ENCODE peak calls at places on chromosomes 16 and 17, in nine cellular contexts. H, V, W, Y, J, Z, Q, I and C are unnamed samples.
A peak's percentile ranks its signal among the peaks of the same experiment; 100 is the strongest.

GRCh38 chr17:74810699-74811485 is 34.7 kb upstream of the NAT9 start:
- DNase-seq in Q (no peak), Y (no peak), V (no peak), I (no peak), W (no peak), Z (no peak), H (no peak), J (no peak), C (no peak)

GRCh38 chr17:58364270-58364942 is 12.4 kb upstream of the SUPT4H1 start:
- DNase-seq in Q (no peak), H (no peak), Z (peak; percentile 75), J (no peak), W (no peak), I (peak; percentile 72), Y (no peak), V (no peak), C (no peak)

GRCh38 chr16:3266873-3267537 is 10.6 kb upstream of the MEFV start:
- DNase-seq in W (peak; percentile 67), H (peak; percentile 16), J (peak; percentile 21), Z (no peak), Q (peak; percentile 43), I (peak; percentile 26), V (no peak), Y (no peak), C (no peak)

GRCh38 chr16:80718480-80719220 is 85.7 kb downstream of the CDYL2 start:
- DNase-seq in Z (no peak), J (peak; percentile 91), H (no peak), W (no peak), Q (no peak), Y (no peak), V (no peak), I (peak; percentile 25), C (no peak)

GRCh38 chr16:69561901-69562300 is 3.9 kb upstream of the NFAT5 start:
- DNase-seq in H (no peak), I (no peak), Q (no peak), Z (no peak), J (no peak), W (no peak), Y (no peak), V (no peak), C (no peak)

GRCh38 chr16:51526622-51527021 is 375.6 kb upstream of the SALL1 start:
- DNase-seq in Y (no peak), H (no peak), W (no peak), Z (no peak), V (no peak), Q (no peak), J (no peak), I (no peak), C (no peak)

GRCh38 chr17:44738214-44738906 is 20.4 kb upstream of the ADAM11 start:
- DNase-seq in Q (no peak), J (no peak), I (peak; percentile 26), Y (no peak), W (no peak), V (no peak), Z (no peak), H (no peak), C (no peak)

GRCh38 chr16:87463722-87464690 is 28.8 kb downstream of the ZCCHC14 start:
- DNase-seq in I (no peak), H (peak; percentile 9), Z (no peak), V (peak; percentile 48), Q (no peak), W (no peak), Y (peak; percentile 44), J (peak; percentile 66), C (no peak)

GRCh38 chr17:62882878-62883277 is 74.8 kb upstream of the MARCHF10 start:
- DNase-seq in H (no peak), Z (no peak), Q (no peak), V (no peak), J (peak; percentile 12), W (no peak), Y (no peak), I (no peak), C (no peak)

GRCh38 chr16:75296606-75297005 is 45.2 kb upstream of the BCAR1 start:
- DNase-seq in Z (no peak), J (peak; percentile 83), I (no peak), Q (no peak), W (peak; percentile 63), H (no peak), Y (no peak), V (peak; percentile 59), C (no peak)

GRCh38 chr16:87129771-87130170 is 187.4 kb downstream of the C16orf95 start:
- DNase-seq in Z (no peak), I (peak; percentile 74), Q (no peak), Y (peak; percentile 19), V (no peak), W (no peak), H (no peak), J (no peak), C (no peak)

GRCh38 chr17:26818736-26819135 is 475.2 kb upstream of the WSB1 start:
- DNase-seq in Z (no peak), Y (no peak), J (no peak), W (no peak), V (no peak), H (no peak), I (peak; percentile 35), Q (no peak), C (no peak)
- H3K9me3 ChIP-seq in Z (peaks cover 97% of the 10 kb centered on the region), Y (peaks cover 6% of the 10 kb centered on the region), J (no peaks in the 10 kb centered on the region), W (peaks cover 8% of the 10 kb centered on the region), V (no peaks in the 10 kb centered on the region), H (peaks cover 79% of the 10 kb centered on the region), I (peaks cover 80% of the 10 kb centered on the region), Q (peaks cover 64% of the 10 kb centered on the region), C (peaks cover 36% of the 10 kb centered on the region)

GRCh38 chr16:22337045-22337444 is 37.4 kb downstream of the CDR2 start:
- DNase-seq in I (no peak), Q (no peak), W (no peak), H (no peak), V (no peak), J (no peak), Y (no peak), Z (no peak), C (no peak)

GRCh38 chr16:22335668-22336246 is 38.5 kb downstream of the POLR3E start:
- DNase-seq in W (no peak), J (no peak), Q (no peak), Y (no peak), Z (no peak), I (no peak), V (no peak), H (no peak), C (no peak)

GRCh38 chr16:22337849-22338248 is 36.6 kb downstream of the CDR2 start:
- DNase-seq in W (no peak), Q (no peak), H (no peak), Y (no peak), V (no peak), I (no peak), Z (no peak), J (no peak), C (no peak)

GRCh38 chr16:22333457-22333994 is 36.3 kb downstream of the POLR3E start:
- DNase-seq in Y (peak; percentile 27), Q (no peak), W (no peak), I (no peak), V (no peak), Z (no peak), H (no peak), J (peak; percentile 43), C (no peak)

GRCh38 chr16:22336581-22336980 is 37.8 kb downstream of the CDR2 start:
- DNase-seq in Q (no peak), I (no peak), Z (no peak), W (no peak), H (no peak), Y (no peak), V (no peak), J (no peak), C (no peak)
- H3K9me3 ChIP-seq in Q (peaks cover 45% of the 10 kb centered on the region), I (peaks cover 5% of the 10 kb centered on the region), Z (peaks cover 14% of the 10 kb centered on the region), W (peaks cover 9% of the 10 kb centered on the region), H (peaks cover 18% of the 10 kb centered on the region), Y (peaks cover 19% of the 10 kb centered on the region), V (no peaks in the 10 kb centered on the region), J (no peaks in the 10 kb centered on the region), C (peaks cover 18% of the 10 kb centered on the region)

DNA sequence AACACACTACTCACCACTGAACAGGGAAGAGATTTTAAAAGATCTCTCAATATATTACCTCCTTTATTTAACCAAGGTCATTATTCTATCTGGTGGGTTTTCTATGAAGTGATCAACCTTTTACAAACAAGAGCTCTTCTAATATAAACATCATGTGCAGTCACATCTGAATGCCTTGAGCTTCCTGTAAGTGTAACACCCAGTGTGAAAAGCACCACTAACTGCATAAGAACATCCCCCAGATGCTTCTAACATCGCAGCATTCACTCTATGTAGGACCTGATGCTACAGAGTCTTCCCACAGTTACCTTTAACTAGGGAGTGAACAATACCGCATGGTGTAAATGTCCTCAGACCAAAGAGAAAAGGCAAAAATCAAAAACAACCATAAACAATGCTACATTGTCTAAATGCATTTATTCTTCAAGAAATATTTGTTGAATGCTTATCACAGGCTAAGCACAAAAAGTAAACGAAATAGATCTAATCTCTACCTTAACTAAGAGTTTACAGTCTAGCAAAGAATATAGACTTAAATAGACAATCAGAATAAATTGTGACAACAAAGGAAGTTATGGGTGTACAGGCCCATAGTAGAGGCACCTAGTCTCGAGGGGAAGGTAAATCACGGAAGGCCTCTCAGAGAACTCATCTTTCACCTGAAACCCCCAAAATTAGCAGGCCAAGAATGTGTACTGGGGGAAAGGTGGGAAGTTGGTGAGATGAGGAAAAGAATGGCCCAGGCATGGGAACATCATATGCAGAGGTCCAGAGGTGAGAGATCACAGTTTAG is 16.2 kb downstream of the SKAP1 start:
- DNase-seq in Y (no peak), Q (no peak), V (no peak), I (no peak), Z (no peak), J (no peak), H (no peak), W (no peak), C (no peak)
- H3K9me3 ChIP-seq in Y (no peaks in the 10 kb centered on the region), Q (no peaks in the 10 kb centered on the region), V (no peaks in the 10 kb centered on the region), I (no peaks in the 10 kb centered on the region), Z (no peaks in the 10 kb centered on the region), J (no peaks in the 10 kb centered on the region), H (no peaks in the 10 kb centered on the region), W (no peaks in the 10 kb centered on the region), C (no peaks in the 10 kb centered on the region)

DNA sequence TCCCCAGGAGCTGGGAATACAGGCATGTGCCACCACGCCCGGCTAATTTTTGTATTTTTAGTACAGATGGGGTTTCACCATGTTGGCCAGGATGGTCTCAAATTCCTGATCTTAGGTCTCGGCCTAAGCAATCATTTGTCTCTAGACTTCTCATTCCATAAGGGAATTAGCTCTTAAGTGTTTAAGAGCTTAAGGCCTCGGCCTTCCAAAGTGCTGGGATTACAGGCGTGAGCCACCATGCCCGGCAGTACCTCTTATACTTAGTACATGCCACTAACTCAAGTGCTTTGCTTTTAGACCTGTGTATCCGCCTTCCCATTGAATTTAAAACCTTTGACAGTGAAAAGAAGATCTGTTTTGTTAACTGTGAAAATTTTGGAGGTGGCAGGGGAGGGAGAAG is 16.6 kb upstream of the IL21R start:
- DNase-seq in H (no peak), V (no peak), Z (no peak), I (no peak), W (no peak), Y (no peak), J (no peak), Q (no peak), C (no peak)
- H3K9me3 ChIP-seq in H (no peaks in the 10 kb centered on the region), V (peaks cover 2% of the 10 kb centered on the region), Z (no peaks in the 10 kb centered on the region), I (no peaks in the 10 kb centered on the region), W (no peaks in the 10 kb centered on the region), Y (no peaks in the 10 kb centered on the region), J (no peaks in the 10 kb centered on the region), Q (peaks cover 17% of the 10 kb centered on the region), C (no peaks in the 10 kb centered on the region)

GRCh38 chr17:21816592-21817567 is 124.6 kb downstream of the KCNJ18 start:
- DNase-seq in H (no peak), Q (peak; percentile 0), J (no peak), V (no peak), Z (no peak), Y (no peak), W (no peak), I (no peak), C (no peak)
- H3K9me3 ChIP-seq in H (no peaks in the 10 kb centered on the region), Q (no peaks in the 10 kb centered on the region), J (no peaks in the 10 kb centered on the region), V (no peaks in the 10 kb centered on the region), Z (no peaks in the 10 kb centered on the region), Y (peaks cover 4% of the 10 kb centered on the region), W (no peaks in the 10 kb centered on the region), I (peaks cover 15% of the 10 kb centered on the region), C (peaks cover 4% of the 10 kb centered on the region)